ENCODE peak calls at places on chromosome 12, in eight cellular contexts. T, D, M, K, Q, R, C and V are unnamed samples.

GRCh38 chr12:50555471-50555885 is 50.7 kb downstream of the DIP2B start:
- DNase-seq in T (no peak), D (no peak), M (no peak), K (no peak), Q (no peak), R (no peak), C (no peak), V (no peak)

GRCh38 chr12:5746917-5747316 is 198.1 kb downstream of the ANO2 start:
- DNase-seq in T (no peak), D (no peak), M (no peak), K (no peak), Q (no peak), R (no peak), C (no peak), V (no peak)

GRCh38 chr12:14264316-14264715 is 101.2 kb upstream of the ATF7IP start:
- DNase-seq in T (no peak), D (no peak), M (no peak), K (no peak), Q (peak; percentile 26), R (no peak), C (no peak), V (no peak)

GRCh38 chr12:63978519-63978918 is 134.0 kb downstream of the SRGAP1 start:
- DNase-seq in T (no peak), D (no peak), M (no peak), K (no peak), Q (peak; percentile 79), R (no peak), C (no peak), V (peak; percentile 38)

GRCh38 chr12:40065636-40066035 is 40.2 kb downstream of the SLC2A13 start:
- DNase-seq in T (no peak), D (no peak), M (no peak), K (no peak), Q (no peak), R (no peak), C (no peak), V (no peak)

GRCh38 chr12:52032431-52032796 is 18.8 kb upstream of the NR4A1 start:
- DNase-seq in T (no peak), D (no peak), M (peak; percentile 45), K (no peak), Q (peak; percentile 91), R (no peak), C (peak; percentile 87), V (no peak)

GRCh38 chr12:30694971-30695326 is 720 bp downstream of the IPO8 start:
- DNase-seq in T (peak; percentile 78), D (peak; percentile 56), M (peak; percentile 23), K (peak; percentile 26), Q (peak; percentile 45), R (peak; percentile 27), C (peak; percentile 69), V (no peak)

GRCh38 chr12:74370608-74371216 is 166.9 kb upstream of the ATXN7L3B start:
- DNase-seq in T (no peak), D (no peak), M (no peak), K (no peak), Q (no peak), R (no peak), C (no peak), V (no peak)

GRCh38 chr12:52201520-52201839 is 9.7 kb upstream of the KRT80 start:
- DNase-seq in T (peak; percentile 17), D (no peak), M (no peak), K (no peak), Q (no peak), R (no peak), C (no peak), V (no peak)

GRCh38 chr12:93829073-93829472 is 151.9 kb downstream of the CRADD start:
- DNase-seq in T (no peak), D (no peak), M (no peak), K (no peak), Q (no peak), R (no peak), C (no peak), V (no peak)

GRCh38 chr12:4432878-4433820 is 12.5 kb downstream of the FGF6 start:
- DNase-seq in T (no peak), D (no peak), M (no peak), K (no peak), Q (no peak), R (no peak), C (no peak), V (no peak)

GRCh38 chr12:109722022-109722752 is 8.6 kb downstream of the FAM222A start:
- DNase-seq in T (no peak), D (no peak), M (no peak), K (no peak), Q (no peak), R (no peak), C (no peak), V (no peak)

GRCh38 chr12:104280703-104281458 is 22.7 kb upstream of the EID3 start:
- DNase-seq in T (no peak), D (no peak), M (no peak), K (no peak), Q (peak; percentile 91), R (no peak), C (no peak), V (no peak)

DNA sequence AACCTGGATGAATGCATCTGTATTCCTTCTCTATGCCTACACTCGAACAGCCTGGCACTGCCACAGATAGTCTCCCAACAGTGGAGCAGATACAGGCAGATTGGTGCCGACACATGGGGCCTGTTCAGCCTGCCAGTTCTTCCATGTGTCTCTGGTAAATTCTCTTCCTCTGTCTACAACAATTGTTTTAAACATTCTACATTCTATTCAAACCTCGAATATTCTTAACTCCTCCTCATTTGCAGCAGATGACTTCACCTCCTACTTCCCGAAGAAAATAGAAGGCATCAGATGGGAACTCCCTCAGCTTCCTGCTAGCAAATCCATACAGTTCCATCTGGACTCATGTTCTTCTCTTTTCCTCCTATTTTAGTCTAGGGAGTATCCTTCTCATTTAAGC is 43.1 kb upstream of the OTOGL start:
- DNase-seq in T (no peak), D (peak; percentile 59), M (no peak), K (no peak), Q (no peak), R (no peak), C (no peak), V (no peak)
- TF ChIP-seq CTCF in T (no peak), D (no peak), M (no peak), K (no peak), Q (no peak), R (no peak), C (no peak), V (no peak)

GRCh38 chr12:54370218-54370730 is 6.0 kb upstream of the GPR84 start:
- DNase-seq in T (peak; percentile 88), D (peak; percentile 82), M (no peak), K (no peak), Q (peak; percentile 94), R (peak; percentile 85), C (peak; percentile 71), V (no peak)

GRCh38 chr12:54371328-54372112 is 7.2 kb upstream of the GPR84 start:
- DNase-seq in T (no peak), D (no peak), M (no peak), K (no peak), Q (peak; percentile 85), R (peak; percentile 70), C (no peak), V (no peak)

GRCh38 chr12:54368016-54368708 is 3.9 kb upstream of the GPR84 start:
- DNase-seq in T (no peak), D (no peak), M (no peak), K (no peak), Q (no peak), R (no peak), C (no peak), V (no peak)

GRCh38 chr12:54368709-54369596 is 4.7 kb upstream of the GPR84 start:
- DNase-seq in T (peak; percentile 93), D (peak; percentile 93), M (peak; percentile 85), K (peak; percentile 90), Q (peak; percentile 93), R (peak; percentile 91), C (peak; percentile 91), V (peak; percentile 78)

DNA sequence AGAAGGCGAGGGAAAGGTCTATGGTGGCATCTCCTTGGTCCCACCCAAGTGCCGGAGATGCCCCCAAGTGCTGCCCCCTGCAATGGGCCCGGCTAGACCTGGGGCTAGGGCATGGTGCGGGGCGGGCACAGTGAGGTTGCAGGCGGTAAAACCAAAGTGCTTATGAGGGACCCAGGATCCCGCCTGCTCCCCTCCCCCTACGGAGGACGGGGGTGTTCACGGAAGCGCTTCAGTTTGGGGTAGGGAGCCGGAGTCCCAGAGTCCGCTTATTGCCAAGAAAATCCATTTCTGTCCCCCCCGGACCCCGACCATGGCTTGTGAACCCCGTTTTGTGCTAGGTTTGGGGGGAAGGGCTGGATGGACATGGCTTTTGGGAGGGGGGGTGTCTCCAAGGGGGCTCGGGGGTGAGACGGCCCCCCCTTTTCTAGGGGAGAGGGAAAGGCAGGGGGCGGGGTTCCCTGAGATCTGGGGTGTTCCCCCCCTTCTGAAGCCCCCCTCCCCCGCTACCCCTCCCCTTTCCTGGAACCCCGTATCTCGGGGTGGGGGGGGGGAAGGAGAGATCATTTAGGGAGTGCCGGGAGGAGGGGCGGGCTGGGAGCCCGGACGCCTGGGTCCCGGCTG is 5.4 kb upstream of the GPR84 start:
- DNase-seq in T (no peak), D (no peak), M (no peak), K (no peak), Q (no peak), R (no peak), C (no peak), V (no peak)
- H3K4me3 ChIP-seq in T (peak overlapping the region; percentile 30), D (peak overlapping the region; percentile 41), M (peak overlapping the region; percentile 24), K (no peak overlapping the region), Q (peak overlapping the region; percentile 29), R (peak overlapping the region; percentile 57), C (no peak overlapping the region), V (peak overlapping the region; percentile 31)

GRCh38 chr12:132348176-132348575 is 18.8 kb upstream of the GALNT9 start:
- DNase-seq in T (no peak), D (no peak), M (no peak), K (no peak), Q (no peak), R (no peak), C (no peak), V (no peak)

GRCh38 chr12:132346496-132347470 is 17.4 kb upstream of the GALNT9 start:
- DNase-seq in T (no peak), D (no peak), M (no peak), K (no peak), Q (no peak), R (peak; percentile 8), C (no peak), V (no peak)

GRCh38 chr12:132347471-132347855 is 18.1 kb upstream of the GALNT9 start:
- DNase-seq in T (no peak), D (no peak), M (no peak), K (no peak), Q (no peak), R (no peak), C (no peak), V (no peak)

GRCh38 chr12:132351751-132352495 is 22.5 kb upstream of the GALNT9 start:
- DNase-seq in T (no peak), D (no peak), M (no peak), K (no peak), Q (no peak), R (no peak), C (no peak), V (no peak)

GRCh38 chr12:132349501-132350131 is 20.2 kb upstream of the GALNT9 start:
- DNase-seq in T (no peak), D (no peak), M (no peak), K (no peak), Q (no peak), R (no peak), C (no peak), V (no peak)
- TF ChIP-seq CTCF in T (no peak), D (no peak), M (no peak), K (no peak), Q (no peak), R (no peak), C (no peak), V (no peak)

GRCh38 chr12:100795193-100796179 is 910 bp downstream of the ANO4 start:
- DNase-seq in T (no peak), D (peak; percentile 46), M (no peak), K (no peak), Q (no peak), R (no peak), C (no peak), V (no peak)
- H3K4me3 ChIP-seq in T (no peak overlapping the region), D (peak overlapping the region; percentile 53), M (no peak overlapping the region), K (no peak overlapping the region), Q (no peak overlapping the region), R (no peak overlapping the region), C (no peak overlapping the region), V (no peak overlapping the region)